ENCODE peak calls at places on chromosomes 6 and 20, in five cellular contexts. F is heart left ventricle; M is stimulated activated CD4-positive, alpha-beta T cell treated with anti-CD3 and anti-CD28 coated beads, Interleukin-4, amount 100 ng/mL, for 1 hour; A is dorsolateral prefrontal cortex; O is EL. Z is an unnamed sample.

GRCh38 chr20:3801846-3802245 is 5.7 kb downstream of the CDC25B start:
- DNase-seq in M (no peak), F (peak; percentile 16), O (no peak), A (no peak), Z (no peak)

GRCh38 chr6:157283330-157283898 is 39.9 kb downstream of the TMEM242 start:
- DNase-seq in A (no peak), M (no peak), F (no peak), O (no peak), Z (no peak)

GRCh38 chr20:18276821-18277220 is 11.5 kb upstream of the ZNF133 start:
- DNase-seq in A (peak; percentile 76), O (peak; percentile 67), F (peak; percentile 54), M (peak; percentile 43), Z (peak; percentile 40)

GRCh38 chr6:139364302-139364981 is 10.0 kb downstream of the CITED2 start:
- DNase-seq in M (no peak), A (no peak), O (peak; percentile 66), F (no peak), Z (no peak)

GRCh38 chr6:157227202-157228166 is 95.8 kb downstream of the TMEM242 start:
- DNase-seq in F (peak; percentile 25), A (peak; percentile 33), O (no peak), M (no peak), Z (no peak)

GRCh38 chr6:119602215-119603178 is 252.9 kb upstream of the MAN1A1 start:
- DNase-seq in A (no peak), O (peak; percentile 61), F (no peak), M (no peak), Z (no peak)

GRCh38 chr6:116616757-116617093 is 446 bp downstream of the RSPH4A start:
- DNase-seq in M (no peak), A (peak; percentile 43), O (no peak), F (peak; percentile 29), Z (no peak)

GRCh38 chr6:144519429-144519828 is 234.3 kb downstream of the UTRN start:
- DNase-seq in M (no peak), A (no peak), F (no peak), O (no peak), Z (no peak)

GRCh38 chr6:33299237-33299944 is 649 bp upstream of the RGL2 start:
- DNase-seq in M (peak; percentile 94), F (peak; percentile 93), O (peak; percentile 95), A (peak; percentile 93), Z (peak; percentile 89)

GRCh38 chr6:16481680-16482079 is 243.3 kb downstream of the GMPR start:
- DNase-seq in A (no peak), F (no peak), O (no peak), M (peak; percentile 42), Z (no peak)

GRCh38 chr6:106134906-106135634 is 48.9 kb downstream of the PRDM1 start:
- DNase-seq in O (peak; percentile 82), M (no peak), F (no peak), A (no peak), Z (no peak)

GRCh38 chr6:116070990-116071389 is 10.3 kb upstream of the FRK start:
- DNase-seq in O (no peak), F (no peak), M (no peak), A (no peak), Z (no peak)

Z was measured in amygdala.